ENCODE peak calls at places on chromosomes 16 and 17, in five cellular contexts. One of them, this sample, is unnamed.

GRCh38 chr17:10429416-10430045 is 7.8 kb upstream of the MYH8 start:
- DNase-seq in GM06990: no peak
- DNase-seq in activated CD4-positive, alpha-beta T cell treated with anti-CD3 and anti-CD28 coated beads, Interleukin-2, amount 50 U/mL, for 48 hours: no peak
- DNase-seq in vagina: no peak
- DNase-seq in germinal center: no peak
- DNase-seq in this sample: no peak

GRCh38 chr17:61349350-61349749 is 50.3 kb upstream of the TBX2 start:
- DNase-seq in GM06990: no peak
- DNase-seq in vagina: no peak
- DNase-seq in germinal center: no peak
- DNase-seq in activated CD4-positive, alpha-beta T cell treated with anti-CD3 and anti-CD28 coated beads, Interleukin-2, amount 50 U/mL, for 48 hours: no peak
- DNase-seq in this sample: no peak

GRCh38 chr16:15572329-15573001 is 70.5 kb downstream of the MARF1 start:
- DNase-seq in GM06990: no peak
- DNase-seq in activated CD4-positive, alpha-beta T cell treated with anti-CD3 and anti-CD28 coated beads, Interleukin-2, amount 50 U/mL, for 48 hours: peak; percentile 43
- DNase-seq in germinal center: no peak
- DNase-seq in vagina: no peak
- DNase-seq in this sample: peak; percentile 65

GRCh38 chr16:85286970-85287814 is 174.9 kb upstream of the CIBAR2 start:
- DNase-seq in activated CD4-positive, alpha-beta T cell treated with anti-CD3 and anti-CD28 coated beads, Interleukin-2, amount 50 U/mL, for 48 hours: no peak
- DNase-seq in vagina: no peak
- DNase-seq in GM06990: no peak
- DNase-seq in germinal center: no peak
- DNase-seq in this sample: no peak

GRCh38 chr16:50472472-50472871 is 75.7 kb upstream of the NKD1 start:
- DNase-seq in vagina: no peak
- DNase-seq in activated CD4-positive, alpha-beta T cell treated with anti-CD3 and anti-CD28 coated beads, Interleukin-2, amount 50 U/mL, for 48 hours: no peak
- DNase-seq in GM06990: no peak
- DNase-seq in germinal center: no peak
- DNase-seq in this sample: no peak

GRCh38 chr17:29243792-29244191 is 2.9 kb upstream of the CRYBA1 start:
- DNase-seq in GM06990: no peak
- DNase-seq in activated CD4-positive, alpha-beta T cell treated with anti-CD3 and anti-CD28 coated beads, Interleukin-2, amount 50 U/mL, for 48 hours: no peak
- DNase-seq in vagina: no peak
- DNase-seq in germinal center: peak; percentile 29
- DNase-seq in this sample: no peak

GRCh38 chr17:67111808-67112207 is 67.5 kb downstream of the CACNG1 start:
- DNase-seq in vagina: no peak
- DNase-seq in activated CD4-positive, alpha-beta T cell treated with anti-CD3 and anti-CD28 coated beads, Interleukin-2, amount 50 U/mL, for 48 hours: no peak
- DNase-seq in GM06990: no peak
- DNase-seq in germinal center: no peak
- DNase-seq in this sample: no peak

GRCh38 chr17:76753061-76753961 is 15.4 kb downstream of the MFSD11 start:
- DNase-seq in vagina: no peak
- DNase-seq in activated CD4-positive, alpha-beta T cell treated with anti-CD3 and anti-CD28 coated beads, Interleukin-2, amount 50 U/mL, for 48 hours: no peak
- DNase-seq in germinal center: no peak
- DNase-seq in GM06990: no peak
- DNase-seq in this sample: no peak

GRCh38 chr16:85989863-85990643 is 91.1 kb downstream of the IRF8 start:
- DNase-seq in germinal center: no peak
- DNase-seq in activated CD4-positive, alpha-beta T cell treated with anti-CD3 and anti-CD28 coated beads, Interleukin-2, amount 50 U/mL, for 48 hours: no peak
- DNase-seq in GM06990: no peak
- DNase-seq in vagina: no peak
- DNase-seq in this sample: no peak

GRCh38 chr17:58414596-58414997 is 2.7 kb downstream of the RNF43 start:
- DNase-seq in vagina: no peak
- DNase-seq in GM06990: no peak
- DNase-seq in activated CD4-positive, alpha-beta T cell treated with anti-CD3 and anti-CD28 coated beads, Interleukin-2, amount 50 U/mL, for 48 hours: no peak
- DNase-seq in germinal center: no peak
- DNase-seq in this sample: no peak

GRCh38 chr17:79985951-79986391 is 49.7 kb downstream of the TBC1D16 start:
- DNase-seq in GM06990: no peak
- DNase-seq in activated CD4-positive, alpha-beta T cell treated with anti-CD3 and anti-CD28 coated beads, Interleukin-2, amount 50 U/mL, for 48 hours: no peak
- DNase-seq in germinal center: no peak
- DNase-seq in vagina: no peak
- DNase-seq in this sample: peak; percentile 25

GRCh38 chr17:72120878-72121163 is at the start of gene SOX9:
- DNase-seq in activated CD4-positive, alpha-beta T cell treated with anti-CD3 and anti-CD28 coated beads, Interleukin-2, amount 50 U/mL, for 48 hours: no peak
- DNase-seq in vagina: no peak
- DNase-seq in germinal center: peak; percentile 90
- DNase-seq in GM06990: peak; percentile 77
- DNase-seq in this sample: peak; percentile 89

GRCh38 chr16:324451-325334 is 27.8 kb downstream of the AXIN1 start:
- DNase-seq in germinal center: peak; percentile 53
- DNase-seq in activated CD4-positive, alpha-beta T cell treated with anti-CD3 and anti-CD28 coated beads, Interleukin-2, amount 50 U/mL, for 48 hours: peak; percentile 51
- DNase-seq in GM06990: peak; percentile 74
- DNase-seq in vagina: no peak
- DNase-seq in this sample: peak; percentile 75

GRCh38 chr17:79941088-79942010 is 94.3 kb downstream of the TBC1D16 start:
- DNase-seq in GM06990: no peak
- DNase-seq in vagina: no peak
- DNase-seq in activated CD4-positive, alpha-beta T cell treated with anti-CD3 and anti-CD28 coated beads, Interleukin-2, amount 50 U/mL, for 48 hours: no peak
- DNase-seq in germinal center: no peak
- DNase-seq in this sample: peak; percentile 42

GRCh38 chr16:79334127-79334526 is 266.4 kb downstream of the MAF start:
- DNase-seq in GM06990: no peak
- DNase-seq in germinal center: peak; percentile 45
- DNase-seq in vagina: no peak
- DNase-seq in activated CD4-positive, alpha-beta T cell treated with anti-CD3 and anti-CD28 coated beads, Interleukin-2, amount 50 U/mL, for 48 hours: peak; percentile 61
- DNase-seq in this sample: no peak

GRCh38 chr17:29292992-29293889 is 707 bp downstream of the NUFIP2 start:
- DNase-seq in activated CD4-positive, alpha-beta T cell treated with anti-CD3 and anti-CD28 coated beads, Interleukin-2, amount 50 U/mL, for 48 hours: peak; percentile 69
- DNase-seq in germinal center: peak; percentile 70
- DNase-seq in vagina: peak; percentile 89
- DNase-seq in GM06990: peak; percentile 68
- DNase-seq in this sample: peak; percentile 82

This sample was measured in mucosa of descending colon.